ENCODE peak calls at places on chromosomes 13 and 19, in ten cellular contexts. One of them, this sample, is unnamed. For H3K4me1, the result is how much of the 10 kb centered on the place peaks cover.

GRCh38 chr13:24075137-24075975 is 85.2 kb upstream of the SPATA13 start:
- ATAC-seq in pancreas: peak
- ATAC-seq in left lung: peak
- ATAC-seq in DND-41: no peak
- ATAC-seq in psoas muscle: no peak
- ATAC-seq in PC-3: peak
- ATAC-seq in upper lobe of right lung: no peak
- ATAC-seq in upper lobe of left lung: no peak
- ATAC-seq in HCT116: no peak
- ATAC-seq in gastrocnemius medialis: no peak
- ATAC-seq in this sample: no peak

GRCh38 chr13:27599096-27599495 is 21.2 kb downstream of the LNX2 start:
- ATAC-seq in pancreas: no peak
- ATAC-seq in left lung: no peak
- ATAC-seq in DND-41: no peak
- ATAC-seq in psoas muscle: no peak
- ATAC-seq in PC-3: no peak
- ATAC-seq in upper lobe of right lung: no peak
- ATAC-seq in upper lobe of left lung: no peak
- ATAC-seq in HCT116: no peak
- ATAC-seq in gastrocnemius medialis: no peak
- ATAC-seq in this sample: no peak

GRCh38 chr19:35479278-35479677 is 11.0 kb downstream of the KRTDAP start:
- ATAC-seq in pancreas: no peak
- ATAC-seq in left lung: peak
- ATAC-seq in DND-41: no peak
- ATAC-seq in psoas muscle: no peak
- ATAC-seq in PC-3: no peak
- ATAC-seq in upper lobe of right lung: peak
- ATAC-seq in upper lobe of left lung: no peak
- ATAC-seq in HCT116: peak
- ATAC-seq in gastrocnemius medialis: no peak
- ATAC-seq in this sample: no peak

GRCh38 chr19:11365557-11366117 is 8.8 kb upstream of the SWSAP1 start:
- ATAC-seq in pancreas: no peak
- ATAC-seq in left lung: no peak
- ATAC-seq in DND-41: no peak
- ATAC-seq in psoas muscle: no peak
- ATAC-seq in PC-3: no peak
- ATAC-seq in upper lobe of right lung: no peak
- ATAC-seq in upper lobe of left lung: peak
- ATAC-seq in HCT116: no peak
- ATAC-seq in gastrocnemius medialis: no peak
- ATAC-seq in this sample: no peak

GRCh38 chr13:42049454-42049780 is 969 bp downstream of the DGKH start:
- ATAC-seq in pancreas: peak
- ATAC-seq in left lung: peak
- ATAC-seq in DND-41: peak
- ATAC-seq in psoas muscle: no peak
- ATAC-seq in PC-3: peak
- ATAC-seq in upper lobe of right lung: no peak
- ATAC-seq in upper lobe of left lung: peak
- ATAC-seq in HCT116: peak
- ATAC-seq in gastrocnemius medialis: no peak
- ATAC-seq in this sample: no peak

GRCh38 chr13:108496364-108497215 is 132.8 kb upstream of the MYO16 start:
- ATAC-seq in pancreas: peak
- ATAC-seq in left lung: peak
- ATAC-seq in DND-41: no peak
- ATAC-seq in psoas muscle: no peak
- ATAC-seq in PC-3: no peak
- ATAC-seq in upper lobe of right lung: no peak
- ATAC-seq in upper lobe of left lung: peak
- ATAC-seq in HCT116: no peak
- ATAC-seq in gastrocnemius medialis: no peak
- ATAC-seq in this sample: no peak

GRCh38 chr13:30905932-30906383 is at the start of gene MEDAG:
- ATAC-seq in pancreas: peak
- ATAC-seq in left lung: peak
- ATAC-seq in DND-41: no peak
- ATAC-seq in psoas muscle: peak
- ATAC-seq in PC-3: no peak
- ATAC-seq in upper lobe of right lung: peak
- ATAC-seq in upper lobe of left lung: peak
- ATAC-seq in HCT116: no peak
- ATAC-seq in gastrocnemius medialis: peak
- ATAC-seq in this sample: peak

GRCh38 chr13:41645313-41645712 is 188.0 kb downstream of the RGCC start:
- ATAC-seq in pancreas: peak
- ATAC-seq in left lung: peak
- ATAC-seq in DND-41: no peak
- ATAC-seq in psoas muscle: no peak
- ATAC-seq in PC-3: peak
- ATAC-seq in upper lobe of right lung: peak
- ATAC-seq in upper lobe of left lung: peak
- ATAC-seq in HCT116: no peak
- ATAC-seq in gastrocnemius medialis: peak
- ATAC-seq in this sample: peak

GRCh38 chr13:48586591-48587103 is 53.8 kb upstream of the RCBTB2 start:
- ATAC-seq in pancreas: peak
- ATAC-seq in left lung: peak
- ATAC-seq in DND-41: no peak
- ATAC-seq in psoas muscle: no peak
- ATAC-seq in PC-3: no peak
- ATAC-seq in upper lobe of right lung: peak
- ATAC-seq in upper lobe of left lung: peak
- ATAC-seq in HCT116: no peak
- ATAC-seq in gastrocnemius medialis: no peak
- ATAC-seq in this sample: peak

GRCh38 chr19:13430790-13431582 is 75.3 kb downstream of the CACNA1A start:
- ATAC-seq in pancreas: peak
- ATAC-seq in left lung: peak
- ATAC-seq in DND-41: peak
- ATAC-seq in psoas muscle: no peak
- ATAC-seq in PC-3: peak
- ATAC-seq in upper lobe of right lung: peak
- ATAC-seq in upper lobe of left lung: peak
- ATAC-seq in HCT116: peak
- ATAC-seq in gastrocnemius medialis: no peak
- ATAC-seq in this sample: no peak

GRCh38 chr19:19406878-19407639 is 1.6 kb downstream of the GATAD2A start:
- ATAC-seq in pancreas: peak
- ATAC-seq in left lung: peak
- ATAC-seq in DND-41: no peak
- ATAC-seq in psoas muscle: peak
- ATAC-seq in PC-3: peak
- ATAC-seq in upper lobe of right lung: peak
- ATAC-seq in upper lobe of left lung: no peak
- ATAC-seq in HCT116: peak
- ATAC-seq in gastrocnemius medialis: peak
- ATAC-seq in this sample: no peak

GRCh38 chr13:94433055-94433947 is 46.2 kb downstream of the DCT start:
- ATAC-seq in pancreas: peak
- ATAC-seq in left lung: peak
- ATAC-seq in DND-41: no peak
- ATAC-seq in psoas muscle: no peak
- ATAC-seq in PC-3: no peak
- ATAC-seq in upper lobe of right lung: peak
- ATAC-seq in upper lobe of left lung: peak
- ATAC-seq in HCT116: no peak
- ATAC-seq in gastrocnemius medialis: no peak
- ATAC-seq in this sample: no peak

GRCh38 chr19:48967346-48968178 is 2.5 kb downstream of the FTL start:
- ATAC-seq in pancreas: no peak
- ATAC-seq in left lung: peak
- ATAC-seq in DND-41: no peak
- ATAC-seq in psoas muscle: no peak
- ATAC-seq in PC-3: no peak
- ATAC-seq in upper lobe of right lung: peak
- ATAC-seq in upper lobe of left lung: peak
- ATAC-seq in HCT116: no peak
- ATAC-seq in gastrocnemius medialis: no peak
- ATAC-seq in this sample: no peak
- H3K4me1 ChIP-seq in pancreas: under half
- H3K4me1 ChIP-seq in left lung: half or more
- H3K4me1 ChIP-seq in DND-41: under half
- H3K4me1 ChIP-seq in psoas muscle: under half
- H3K4me1 ChIP-seq in PC-3: under half
- H3K4me1 ChIP-seq in upper lobe of right lung: under half
- H3K4me1 ChIP-seq in upper lobe of left lung: under half
- H3K4me1 ChIP-seq in HCT116: under half
- H3K4me1 ChIP-seq in gastrocnemius medialis: under half
- H3K4me1 ChIP-seq in this sample: under half

GRCh38 chr19:18118420-18119242 is 21.1 kb downstream of the MAST3 start:
- ATAC-seq in pancreas: peak
- ATAC-seq in left lung: no peak
- ATAC-seq in DND-41: no peak
- ATAC-seq in psoas muscle: no peak
- ATAC-seq in PC-3: no peak
- ATAC-seq in upper lobe of right lung: no peak
- ATAC-seq in upper lobe of left lung: no peak
- ATAC-seq in HCT116: no peak
- ATAC-seq in gastrocnemius medialis: peak
- ATAC-seq in this sample: no peak
- TF ChIP-seq CTCF in pancreas: no peak
- TF ChIP-seq CTCF in left lung: no peak
- TF ChIP-seq CTCF in DND-41: no peak
- TF ChIP-seq CTCF in psoas muscle: no peak
- TF ChIP-seq CTCF in PC-3: no peak
- TF ChIP-seq CTCF in upper lobe of right lung: no peak
- TF ChIP-seq CTCF in upper lobe of left lung: no peak
- TF ChIP-seq CTCF in HCT116: no peak
- TF ChIP-seq CTCF in gastrocnemius medialis: no peak
- TF ChIP-seq CTCF in this sample: no peak

DNA sequence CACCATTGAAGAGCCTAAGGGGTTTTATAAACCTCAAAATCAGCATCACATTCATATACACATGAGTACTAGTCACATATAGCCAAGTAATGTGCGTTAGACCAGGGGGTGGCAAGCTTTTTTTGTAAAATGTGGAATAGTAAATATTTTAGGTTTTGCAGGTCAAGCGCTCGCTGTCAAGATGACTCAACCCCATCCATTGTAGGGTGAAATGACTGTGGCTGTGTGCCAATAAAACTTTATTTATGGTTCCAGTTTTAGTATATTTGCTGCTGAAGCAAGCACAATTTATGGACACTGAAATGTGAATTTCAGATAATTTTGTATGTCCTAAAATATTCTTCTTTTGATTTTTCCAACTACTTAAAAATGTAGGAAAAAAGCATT is 21.6 kb downstream of the RFX2 start:
- ATAC-seq in pancreas: no peak
- ATAC-seq in left lung: no peak
- ATAC-seq in DND-41: no peak
- ATAC-seq in psoas muscle: no peak
- ATAC-seq in PC-3: no peak
- ATAC-seq in upper lobe of right lung: no peak
- ATAC-seq in upper lobe of left lung: no peak
- ATAC-seq in HCT116: no peak
- ATAC-seq in gastrocnemius medialis: no peak
- ATAC-seq in this sample: no peak
- H3K4me1 ChIP-seq in pancreas: under half
- H3K4me1 ChIP-seq in left lung: half or more
- H3K4me1 ChIP-seq in DND-41: under half
- H3K4me1 ChIP-seq in psoas muscle: under half
- H3K4me1 ChIP-seq in PC-3: half or more
- H3K4me1 ChIP-seq in upper lobe of right lung: under half
- H3K4me1 ChIP-seq in upper lobe of left lung: under half
- H3K4me1 ChIP-seq in HCT116: half or more
- H3K4me1 ChIP-seq in gastrocnemius medialis: under half
- H3K4me1 ChIP-seq in this sample: half or more

DNA sequence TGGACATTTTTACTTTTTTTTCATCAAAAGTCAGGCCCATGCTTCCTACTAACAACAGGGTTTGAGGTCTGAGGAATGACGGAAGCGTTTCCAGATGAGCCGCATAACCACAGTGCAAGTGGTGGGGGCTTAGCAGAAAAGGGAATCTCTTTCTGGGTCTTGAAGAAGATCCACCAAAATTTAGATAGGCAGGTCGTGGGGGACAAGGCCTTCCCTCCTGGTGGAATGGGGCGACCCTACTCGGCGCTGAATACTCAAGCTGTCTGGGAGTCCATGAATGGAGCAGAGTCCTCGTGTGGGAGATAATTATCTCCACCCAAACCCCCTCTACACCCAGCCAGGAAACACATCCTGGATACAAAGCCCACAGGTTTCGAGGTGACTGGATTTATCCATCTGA is 36.9 kb downstream of the CARS2 start:
- ATAC-seq in pancreas: no peak
- ATAC-seq in left lung: no peak
- ATAC-seq in DND-41: no peak
- ATAC-seq in psoas muscle: no peak
- ATAC-seq in PC-3: no peak
- ATAC-seq in upper lobe of right lung: no peak
- ATAC-seq in upper lobe of left lung: no peak
- ATAC-seq in HCT116: no peak
- ATAC-seq in gastrocnemius medialis: no peak
- ATAC-seq in this sample: no peak
- TF ChIP-seq CTCF in pancreas: no peak
- TF ChIP-seq CTCF in left lung: no peak
- TF ChIP-seq CTCF in DND-41: no peak
- TF ChIP-seq CTCF in psoas muscle: no peak
- TF ChIP-seq CTCF in PC-3: no peak
- TF ChIP-seq CTCF in upper lobe of right lung: no peak
- TF ChIP-seq CTCF in upper lobe of left lung: no peak
- TF ChIP-seq CTCF in HCT116: no peak
- TF ChIP-seq CTCF in gastrocnemius medialis: no peak
- TF ChIP-seq CTCF in this sample: no peak

GRCh38 chr13:113740661-113741060 is 18.4 kb upstream of the TMEM255B start:
- ATAC-seq in pancreas: no peak
- ATAC-seq in left lung: no peak
- ATAC-seq in DND-41: peak
- ATAC-seq in psoas muscle: no peak
- ATAC-seq in PC-3: no peak
- ATAC-seq in upper lobe of right lung: no peak
- ATAC-seq in upper lobe of left lung: no peak
- ATAC-seq in HCT116: no peak
- ATAC-seq in gastrocnemius medialis: no peak
- ATAC-seq in this sample: no peak
- H3K4me1 ChIP-seq in pancreas: under half
- H3K4me1 ChIP-seq in left lung: under half
- H3K4me1 ChIP-seq in DND-41: under half
- H3K4me1 ChIP-seq in psoas muscle: under half
- H3K4me1 ChIP-seq in PC-3: under half
- H3K4me1 ChIP-seq in upper lobe of right lung: under half
- H3K4me1 ChIP-seq in upper lobe of left lung: under half
- H3K4me1 ChIP-seq in HCT116: under half
- H3K4me1 ChIP-seq in gastrocnemius medialis: under half
- H3K4me1 ChIP-seq in this sample: under half